ENCODE peak calls at places on chromosomes 6 and 20, in six cellular contexts. R is B cell, X is nephron progenitor cell, S is NCI-H1417, Y is NAMALWA, D is fibroblast of lung. K is an unnamed sample.

GRCh38 chr20:33909331-33909921 is 84.3 kb upstream of the RALY start:
- DNase-seq in S (no peak), R (no peak), X (no peak), Y (no peak), D (peak; percentile 99), K (no peak)

GRCh38 chr20:35743693-35744491 is 1.8 kb upstream of the RBM39 start:
- DNase-seq in S (no peak), X (peak; percentile 17), Y (peak; percentile 39), R (no peak), D (no peak), K (peak; percentile 62)

GRCh38 chr20:57653910-57654309 is 33.7 kb upstream of the ZBP1 start:
- DNase-seq in Y (no peak), D (no peak), S (peak; percentile 61), X (no peak), R (no peak), K (no peak)

GRCh38 chr20:16434087-16434664 is 139.1 kb downstream of the KIF16B start:
- DNase-seq in D (no peak), R (peak; percentile 60), Y (peak; percentile 75), X (peak; percentile 72), S (peak; percentile 3), K (peak; percentile 74)

GRCh38 chr20:51507357-51508036 is 35.0 kb downstream of the NFATC2 start:
- DNase-seq in Y (no peak), D (peak; percentile 77), S (no peak), R (no peak), X (no peak), K (no peak)

GRCh38 chr6:37516076-37516919 is 16.6 kb upstream of the CCDC167 start:
- DNase-seq in D (no peak), Y (peak; percentile 24), S (peak; percentile 96), X (no peak), R (peak; percentile 60), K (peak; percentile 86)

GRCh38 chr6:106360989-106361430 is 493 bp downstream of the CRYBG1 start:
- DNase-seq in R (peak; percentile 54), X (peak; percentile 33), S (peak; percentile 72), Y (no peak), D (no peak), K (peak; percentile 2)

GRCh38 chr6:53026526-53026925 is 31.4 kb upstream of the GSTA4 start:
- DNase-seq in R (no peak), D (no peak), S (no peak), X (no peak), Y (no peak), K (no peak)

GRCh38 chr6:2651536-2651935 is 99.2 kb downstream of the MYLK4 start:
- DNase-seq in R (no peak), Y (no peak), X (no peak), D (no peak), S (no peak), K (no peak)

GRCh38 chr6:7389162-7389450 is 436 bp downstream of the CAGE1 start:
- DNase-seq in S (no peak), D (peak; percentile 73), Y (no peak), R (no peak), X (no peak), K (no peak)

GRCh38 chr6:35050291-35050987 is 90.7 kb downstream of the TCP11 start:
- DNase-seq in R (no peak), D (no peak), X (no peak), S (no peak), Y (no peak), K (no peak)

GRCh38 chr6:18022398-18023231 is 35.2 kb upstream of the KIF13A start:
- DNase-seq in X (peak; percentile 13), D (peak; percentile 87), S (peak; percentile 71), R (no peak), Y (no peak), K (no peak)

GRCh38 chr6:9307187-9307586 is 871.8 kb upstream of the SLC35B3 start:
- DNase-seq in D (no peak), R (no peak), S (no peak), X (no peak), Y (no peak), K (no peak)

GRCh38 chr6:136726837-136727557 is 65.3 kb downstream of the MAP3K5 start:
- DNase-seq in X (no peak), D (no peak), R (no peak), S (peak; percentile 67), Y (no peak), K (no peak)

GRCh38 chr20:53412600-53413187 is 180.9 kb downstream of the ZNF217 start:
- DNase-seq in Y (no peak), D (no peak), S (no peak), X (peak; percentile 16), R (no peak), K (no peak)

GRCh38 chr6:7721654-7722053 is 4.2 kb upstream of the BMP6 start:
- DNase-seq in Y (peak; percentile 76), D (no peak), S (peak; percentile 61), X (no peak), R (peak; percentile 28), K (peak; percentile 56)

GRCh38 chr6:139291813-139292619 is at the start of gene TXLNB:
- DNase-seq in S (peak; percentile 30), R (peak; percentile 57), X (peak; percentile 31), Y (peak; percentile 84), D (peak; percentile 88), K (peak; percentile 93)

GRCh38 chr6:75906871-75907270 is 157.8 kb downstream of the MYO6 start:
- DNase-seq in X (no peak), D (no peak), S (no peak), Y (no peak), R (no peak), K (no peak)

GRCh38 chr6:62285612-62286469 is at the start of gene KHDRBS2:
- DNase-seq in D (no peak), X (peak; percentile 92), R (peak; percentile 91), S (peak; percentile 95), Y (no peak), K (peak; percentile 83)

GRCh38 chr20:4844325-4844724 is 122.6 kb downstream of the PRND start:
- DNase-seq in S (no peak), X (no peak), Y (no peak), R (no peak), D (no peak), K (no peak)

GRCh38 chr6:7108196-7108963 is 619 bp downstream of the RREB1 start:
- DNase-seq in X (peak; percentile 68), D (peak; percentile 62), R (peak; percentile 56), S (peak; percentile 53), Y (peak; percentile 48), K (peak; percentile 37)

GRCh38 chr6:2221724-2222274 is 23.6 kb downstream of the GMDS start:
- DNase-seq in X (no peak), S (no peak), R (peak; percentile 25), Y (peak; percentile 33), D (no peak), K (peak; percentile 60)

GRCh38 chr6:13328076-13328874 is at the start of gene TBC1D7:
- DNase-seq in R (peak; percentile 98), Y (peak; percentile 93), S (peak; percentile 97), X (peak; percentile 96), D (peak; percentile 88), K (peak; percentile 96)

GRCh38 chr6:11999245-11999644 is 12.9 kb upstream of the HIVEP1 start:
- DNase-seq in R (no peak), Y (no peak), D (peak; percentile 70), X (no peak), S (no peak), K (no peak)

GRCh38 chr6:183668-184067 is 108.6 kb upstream of the DUSP22 start:
- DNase-seq in X (no peak), R (peak; percentile 54), Y (no peak), S (no peak), D (no peak), K (no peak)

GRCh38 chr6:168605964-168606363 is 165.0 kb downstream of the SMOC2 start:
- DNase-seq in S (peak; percentile 21), D (no peak), R (no peak), Y (no peak), X (no peak), K (no peak)

GRCh38 chr20:35290186-35290886 is 1.9 kb downstream of the FAM83C start:
- DNase-seq in D (no peak), R (no peak), X (no peak), S (no peak), Y (no peak), K (no peak)

GRCh38 chr6:36098920-36099647 is 31.2 kb upstream of the MAPK13 start:
- DNase-seq in R (no peak), X (no peak), S (no peak), Y (no peak), D (peak; percentile 15), K (no peak)

GRCh38 chr6:10721850-10722569 is 860 bp upstream of the TMEM14C start:
- DNase-seq in X (no peak), Y (no peak), R (no peak), D (no peak), S (peak; percentile 31), K (no peak)